ENCODE peak calls at places on chromosomes 6 and 20, in ten cellular contexts. V is GM12864; I is astrocyte of the spinal cord; D is CD8-positive, alpha-beta T cell; G is upper lobe of right lung; W is dorsolateral prefrontal cortex; H is breast epithelium; L is A549; P is endothelial cell; Q is epithelial cell of esophagus. M is an unnamed sample.

GRCh38 chr6:4607026-4607704 is 169.0 kb upstream of the CDYL start:
- DNase-seq in V (no peak), I (peak), D (no peak), G (no peak), W (peak), H (peak), L (no peak), P (no peak), Q (peak), M (no peak)

GRCh38 chr20:50701055-50701963 is 10.0 kb upstream of the RIPOR3 start:
- DNase-seq in V (no peak), I (no peak), D (no peak), G (no peak), W (no peak), H (no peak), L (no peak), P (no peak), Q (no peak), M (no peak)

GRCh38 chr20:10637563-10637962 is 36.2 kb downstream of the JAG1 start:
- DNase-seq in V (no peak), I (peak), D (no peak), G (no peak), W (no peak), H (no peak), L (no peak), P (no peak), Q (no peak), M (no peak)

GRCh38 chr6:152316024-152316423 is 321.1 kb downstream of the SYNE1 start:
- DNase-seq in V (no peak), I (peak), D (no peak), G (no peak), W (no peak), H (no peak), L (no peak), P (no peak), Q (peak), M (no peak)

GRCh38 chr20:64093013-64093503 is 8.9 kb upstream of the LKAAEAR1 start:
- DNase-seq in V (no peak), I (no peak), D (no peak), G (no peak), W (no peak), H (no peak), L (no peak), P (no peak), Q (no peak), M (no peak)

GRCh38 chr20:31823360-31824124 is 4.4 kb downstream of the MYLK2 start:
- DNase-seq in V (no peak), I (no peak), D (no peak), G (peak), W (no peak), H (no peak), L (no peak), P (no peak), Q (no peak), M (no peak)

GRCh38 chr6:10621227-10621626 is 73.2 kb downstream of the C6orf52 start:
- DNase-seq in V (no peak), I (no peak), D (no peak), G (no peak), W (no peak), H (no peak), L (no peak), P (no peak), Q (no peak), M (no peak)

GRCh38 chr6:167113935-167114910 is 8.7 kb upstream of the CCR6 start:
- DNase-seq in V (peak), I (no peak), D (peak), G (no peak), W (no peak), H (no peak), L (no peak), P (no peak), Q (no peak), M (peak)

GRCh38 chr6:108598316-108598863 is 37.7 kb downstream of the FOXO3 start:
- DNase-seq in V (peak), I (peak), D (no peak), G (no peak), W (no peak), H (no peak), L (no peak), P (no peak), Q (peak), M (peak)

GRCh38 chr20:2130668-2131067 is 29.0 kb downstream of the STK35 start:
- DNase-seq in V (no peak), I (no peak), D (no peak), G (no peak), W (no peak), H (no peak), L (no peak), P (no peak), Q (no peak), M (no peak)

GRCh38 chr6:149054559-149055194 is 262.8 kb upstream of the TAB2 start:
- DNase-seq in V (no peak), I (no peak), D (no peak), G (no peak), W (no peak), H (no peak), L (no peak), P (no peak), Q (no peak), M (no peak)

GRCh38 chr6:7541175-7542064 is at the start of gene DSP:
- DNase-seq in V (no peak), I (peak), D (no peak), G (peak), W (no peak), H (peak), L (peak), P (peak), Q (peak), M (peak)

GRCh38 chr6:168828800-168829199 is 387.8 kb downstream of the SMOC2 start:
- DNase-seq in V (no peak), I (peak), D (no peak), G (no peak), W (no peak), H (no peak), L (no peak), P (no peak), Q (peak), M (no peak)

GRCh38 chr20:20606046-20606445 is 106.4 kb downstream of the RALGAPA2 start:
- DNase-seq in V (no peak), I (no peak), D (no peak), G (no peak), W (no peak), H (no peak), L (no peak), P (no peak), Q (no peak), M (no peak)

GRCh38 chr6:55794136-55794812 is 81.1 kb downstream of the BMP5 start:
- DNase-seq in V (no peak), I (peak), D (no peak), G (no peak), W (no peak), H (no peak), L (no peak), P (no peak), Q (peak), M (no peak)

GRCh38 chr6:117542493-117542892 is 59.8 kb downstream of the GOPC start:
- DNase-seq in V (no peak), I (no peak), D (no peak), G (no peak), W (no peak), H (no peak), L (no peak), P (no peak), Q (peak), M (no peak)

GRCh38 chr6:124670801-124671200 is 291.4 kb upstream of the RNF217 start:
- DNase-seq in V (no peak), I (no peak), D (no peak), G (no peak), W (no peak), H (no peak), L (no peak), P (no peak), Q (no peak), M (no peak)

GRCh38 chr6:149567846-149568585 is 1.8 kb downstream of the GINM1 start:
- DNase-seq in V (no peak), I (no peak), D (no peak), G (no peak), W (no peak), H (no peak), L (no peak), P (no peak), Q (no peak), M (peak)

GRCh38 chr20:34643919-34644318 is 33.0 kb downstream of the PIGU start:
- DNase-seq in V (no peak), I (peak), D (no peak), G (no peak), W (no peak), H (no peak), L (no peak), P (no peak), Q (peak), M (no peak)

GRCh38 chr6:162119349-162119748 is 608.2 kb downstream of the PRKN start:
- DNase-seq in V (no peak), I (peak), D (no peak), G (no peak), W (no peak), H (no peak), L (no peak), P (peak), Q (peak), M (no peak)

GRCh38 chr6:44702292-44702691 is 314.8 kb downstream of the CDC5L start:
- DNase-seq in V (no peak), I (peak), D (no peak), G (no peak), W (no peak), H (no peak), L (no peak), P (no peak), Q (no peak), M (no peak)

GRCh38 chr6:70298070-70298469 is 4.8 kb downstream of the COL9A1 start:
- DNase-seq in V (no peak), I (no peak), D (no peak), G (no peak), W (no peak), H (no peak), L (no peak), P (no peak), Q (no peak), M (no peak)

GRCh38 chr20:47784599-47785320 is 521 bp downstream of the SULF2 start:
- DNase-seq in V (no peak), I (peak), D (no peak), G (no peak), W (no peak), H (no peak), L (peak), P (peak), Q (peak), M (peak)

GRCh38 chr20:13839421-13840092 is 54.7 kb downstream of the NDUFAF5 start:
- DNase-seq in V (no peak), I (peak), D (no peak), G (no peak), W (no peak), H (peak), L (no peak), P (no peak), Q (peak), M (no peak)

GRCh38 chr6:38174315-38174714 is 354.8 kb downstream of the ZFAND3 start:
- DNase-seq in V (no peak), I (no peak), D (no peak), G (no peak), W (no peak), H (no peak), L (no peak), P (no peak), Q (no peak), M (no peak)

GRCh38 chr6:46963039-46963438 is 41.3 kb upstream of the ADGRF5 start:
- DNase-seq in V (no peak), I (no peak), D (no peak), G (no peak), W (no peak), H (no peak), L (no peak), P (no peak), Q (no peak), M (no peak)

GRCh38 chr6:101086473-101086872 is 205.3 kb upstream of the ASCC3 start:
- DNase-seq in V (no peak), I (no peak), D (no peak), G (no peak), W (no peak), H (no peak), L (no peak), P (no peak), Q (no peak), M (no peak)

GRCh38 chr20:47318596-47319516 is 37.6 kb downstream of the ZMYND8 start:
- DNase-seq in V (no peak), I (peak), D (no peak), G (peak), W (peak), H (peak), L (peak), P (peak), Q (peak), M (no peak)

GRCh38 chr6:160510199-160510598 is 153.9 kb downstream of the LPA start:
- DNase-seq in V (no peak), I (peak), D (no peak), G (no peak), W (no peak), H (no peak), L (no peak), P (no peak), Q (peak), M (no peak)

GRCh38 chr6:106804238-106805016 is 170.1 kb downstream of the CD24 start:
- DNase-seq in V (no peak), I (no peak), D (no peak), G (no peak), W (no peak), H (no peak), L (no peak), P (no peak), Q (no peak), M (no peak)

GRCh38 chr6:151389640-151390275 is 1.6 kb downstream of the ZBTB2 start:
- DNase-seq in V (no peak), I (peak), D (peak), G (peak), W (peak), H (peak), L (peak), P (no peak), Q (peak), M (no peak)

GRCh38 chr6:54865091-54865631 is 18.6 kb downstream of the FAM83B start:
- DNase-seq in V (no peak), I (no peak), D (no peak), G (no peak), W (no peak), H (no peak), L (no peak), P (no peak), Q (no peak), M (no peak)

GRCh38 chr6:2714359-2714895 is 36.3 kb downstream of the MYLK4 start:
- DNase-seq in V (no peak), I (peak), D (no peak), G (no peak), W (no peak), H (no peak), L (no peak), P (no peak), Q (peak), M (no peak)

GRCh38 chr20:30630761-30631160 is 626.7 kb upstream of the DEFB115 start:
- DNase-seq in V (no peak), I (no peak), D (no peak), G (no peak), W (no peak), H (no peak), L (no peak), P (no peak), Q (no peak), M (no peak)

GRCh38 chr20:58706975-58707681 is 14.5 kb downstream of the NPEPL1 start:
- DNase-seq in V (no peak), I (no peak), D (no peak), G (peak), W (peak), H (peak), L (no peak), P (no peak), Q (no peak), M (no peak)

GRCh38 chr20:56249244-56249955 is 868 bp downstream of the MC3R start:
- DNase-seq in V (no peak), I (no peak), D (no peak), G (no peak), W (no peak), H (no peak), L (peak), P (no peak), Q (peak), M (peak)

GRCh38 chr6:138772596-138773176 is 883 bp upstream of the CCDC28A start:
- DNase-seq in V (no peak), I (no peak), D (no peak), G (no peak), W (no peak), H (no peak), L (no peak), P (no peak), Q (no peak), M (no peak)

GRCh38 chr6:84618046-84618752 is 146.2 kb downstream of the TBX18 start:
- DNase-seq in V (no peak), I (peak), D (no peak), G (no peak), W (no peak), H (no peak), L (no peak), P (no peak), Q (peak), M (no peak)

GRCh38 chr6:593139-593906 is 63.6 kb downstream of the HUS1B start:
- DNase-seq in V (peak), I (peak), D (peak), G (no peak), W (no peak), H (no peak), L (peak), P (peak), Q (peak), M (peak)

DNA sequence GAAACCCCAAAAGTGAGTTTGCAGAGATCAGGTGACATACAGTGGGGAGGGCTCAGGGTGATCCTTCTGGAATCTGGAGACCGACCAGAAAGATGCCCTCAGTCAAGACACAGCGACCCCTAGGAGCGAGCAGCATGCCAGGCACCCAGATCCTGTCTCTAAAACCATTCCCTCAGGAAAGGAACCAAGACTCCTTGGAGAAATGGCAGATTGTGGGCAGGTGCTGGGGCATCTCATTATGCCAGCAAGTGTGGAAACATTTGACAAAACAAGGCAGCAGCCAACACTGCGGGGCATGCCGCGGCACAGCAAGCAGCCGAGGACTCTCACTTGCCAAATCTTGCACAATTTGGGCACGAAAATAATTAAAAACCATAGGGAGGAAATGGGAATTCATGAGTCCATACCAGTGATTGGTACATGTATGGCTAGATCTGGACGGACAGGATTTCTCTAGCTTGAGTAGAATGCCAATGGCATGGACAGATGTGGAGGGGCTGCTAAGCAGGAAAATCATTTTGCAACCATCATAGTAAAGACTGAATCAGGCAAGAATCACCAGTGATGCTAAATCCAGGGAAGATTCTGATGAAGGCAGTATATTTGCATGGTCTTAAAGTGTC is 76.9 kb downstream of the GINS1 start:
- DNase-seq in V (no peak), I (no peak), D (no peak), G (no peak), W (no peak), H (peak), L (no peak), P (no peak), Q (peak), M (no peak)
- TF ChIP-seq CTCF in V (no peak), I (no peak), D (no peak), G (no peak), W (no peak), H (no peak), L (no peak), P (no peak), Q (peak), M (no peak)

GRCh38 chr20:12255571-12255970 is 337.9 kb downstream of the BTBD3 start:
- DNase-seq in V (no peak), I (no peak), D (no peak), G (no peak), W (no peak), H (no peak), L (no peak), P (no peak), Q (no peak), M (no peak)
- TF ChIP-seq CTCF in V (no peak), I (no peak), D (no peak), G (no peak), W (peak), H (no peak), L (no peak), P (no peak), Q (no peak), M (no peak)

DNA sequence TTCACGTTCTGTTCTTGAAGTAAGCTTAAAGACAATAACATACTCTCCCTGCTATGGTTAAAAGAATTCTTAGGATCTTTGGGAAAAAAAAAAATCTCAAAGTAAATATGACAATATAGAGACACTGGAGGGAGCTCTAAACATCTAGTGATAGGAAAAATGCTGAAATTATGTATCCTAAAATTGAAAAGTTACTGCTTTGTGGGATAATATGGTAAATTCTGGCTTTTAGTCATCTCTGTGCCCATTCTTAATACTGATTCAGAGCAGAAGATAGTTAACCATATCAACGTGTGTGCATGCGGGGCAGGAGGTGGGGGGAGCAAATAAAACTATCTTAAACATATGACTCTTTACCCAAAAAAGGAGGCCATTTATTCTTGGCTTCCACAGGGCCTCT is 165.4 kb downstream of the GMPR start:
- DNase-seq in V (no peak), I (no peak), D (no peak), G (no peak), W (no peak), H (no peak), L (no peak), P (no peak), Q (no peak), M (no peak)
- TF ChIP-seq CTCF in V (peak), I (no peak), D (no peak), G (no peak), W (peak), H (no peak), L (peak), P (no peak), Q (no peak), M (no peak)

GRCh38 chr20:38252292-38253288 is 7.9 kb downstream of the KIAA1755 start:
- DNase-seq in V (no peak), I (peak), D (no peak), G (peak), W (no peak), H (no peak), L (no peak), P (no peak), Q (no peak), M (no peak)
- TF ChIP-seq CTCF in V (no peak), I (no peak), D (no peak), G (no peak), W (no peak), H (no peak), L (no peak), P (no peak), Q (no peak), M (no peak)

DNA sequence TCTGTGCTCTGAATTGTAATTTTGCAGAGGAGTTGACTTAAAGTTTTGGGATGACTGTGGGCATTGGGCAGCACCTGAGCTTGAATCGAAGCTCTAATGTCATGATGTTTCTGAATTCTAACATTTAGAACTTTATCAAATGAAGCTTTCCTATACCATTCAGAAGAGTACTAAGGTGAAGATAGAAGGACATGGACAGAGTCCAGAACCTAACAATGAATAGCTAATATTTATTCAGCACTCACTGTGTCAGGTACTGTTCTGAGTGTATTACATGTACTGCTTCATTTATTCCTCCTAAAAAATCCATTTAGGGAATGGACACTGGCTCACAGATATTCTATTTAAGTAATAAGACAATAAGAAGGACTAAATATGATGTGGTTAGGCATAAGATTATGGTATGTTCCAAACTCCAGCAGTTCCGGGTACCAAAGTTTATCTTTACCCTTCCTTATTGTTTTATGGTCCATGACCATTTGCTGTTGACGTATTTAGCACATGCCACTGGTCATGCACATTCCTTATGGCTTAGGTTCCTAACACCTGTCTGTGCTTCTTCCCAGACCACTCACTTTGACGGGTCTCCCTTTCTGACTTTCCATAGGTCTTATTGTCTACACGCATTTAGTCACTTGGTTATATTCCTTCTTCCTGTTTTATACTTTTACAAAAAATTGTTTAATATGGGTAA is 20.3 kb downstream of the BCKDHB start:
- DNase-seq in V (no peak), I (no peak), D (no peak), G (no peak), W (no peak), H (no peak), L (no peak), P (no peak), Q (no peak), M (no peak)
- TF ChIP-seq CTCF in V (no peak), I (no peak), D (no peak), G (no peak), W (no peak), H (no peak), L (no peak), P (no peak), Q (no peak), M (no peak)

M was measured in GM13976.